ENCODE peak calls at places on chromosomes 3 and 15, in seven cellular contexts. One of them, this sample, is unnamed. For H3K4me1, the result is how much of the 10 kb centered on the place peaks cover.

GRCh38 chr15:63986751-63987341 is 59.4 kb downstream of the DAPK2 start:
- DNase-seq in fibroblast of lung: no peak
- DNase-seq in GM12878: peak
- DNase-seq in right lobe of liver: no peak
- DNase-seq in mesendoderm: no peak
- DNase-seq in mammary epithelial cell: no peak
- DNase-seq in GM23248: peak
- DNase-seq in this sample: no peak

GRCh38 chr15:87609474-87609873 is 647.1 kb downstream of the NTRK3 start:
- DNase-seq in GM23248: peak
- DNase-seq in GM12878: no peak
- DNase-seq in right lobe of liver: no peak
- DNase-seq in mammary epithelial cell: peak
- DNase-seq in mesendoderm: no peak
- DNase-seq in fibroblast of lung: peak
- DNase-seq in this sample: peak

GRCh38 chr15:44261007-44261706 is 27.4 kb upstream of the GOLM2 start:
- DNase-seq in GM12878: no peak
- DNase-seq in GM23248: no peak
- DNase-seq in fibroblast of lung: no peak
- DNase-seq in mammary epithelial cell: peak
- DNase-seq in mesendoderm: peak
- DNase-seq in right lobe of liver: no peak
- DNase-seq in this sample: no peak

GRCh38 chr3:4147719-4148118 is 155.4 kb upstream of the SETMAR start:
- DNase-seq in fibroblast of lung: no peak
- DNase-seq in GM12878: no peak
- DNase-seq in mesendoderm: no peak
- DNase-seq in GM23248: no peak
- DNase-seq in right lobe of liver: no peak
- DNase-seq in mammary epithelial cell: no peak
- DNase-seq in this sample: no peak

GRCh38 chr15:65305776-65306175 is 1.3 kb downstream of the RNU5B-1 start:
- DNase-seq in fibroblast of lung: no peak
- DNase-seq in GM12878: no peak
- DNase-seq in mesendoderm: no peak
- DNase-seq in mammary epithelial cell: peak
- DNase-seq in right lobe of liver: peak
- DNase-seq in GM23248: no peak
- DNase-seq in this sample: no peak

GRCh38 chr3:116423945-116424344 is 21.3 kb downstream of the LSAMP start:
- DNase-seq in fibroblast of lung: peak
- DNase-seq in right lobe of liver: no peak
- DNase-seq in mesendoderm: no peak
- DNase-seq in GM23248: peak
- DNase-seq in GM12878: no peak
- DNase-seq in mammary epithelial cell: no peak
- DNase-seq in this sample: no peak

GRCh38 chr15:50685976-50686467 is 575 bp downstream of the TRPM7 start:
- DNase-seq in mesendoderm: peak
- DNase-seq in GM23248: peak
- DNase-seq in fibroblast of lung: peak
- DNase-seq in GM12878: peak
- DNase-seq in right lobe of liver: peak
- DNase-seq in mammary epithelial cell: peak
- DNase-seq in this sample: peak

GRCh38 chr3:182567666-182568065 is 225.6 kb upstream of the ATP11B start:
- DNase-seq in mesendoderm: peak
- DNase-seq in GM23248: no peak
- DNase-seq in mammary epithelial cell: peak
- DNase-seq in GM12878: no peak
- DNase-seq in right lobe of liver: no peak
- DNase-seq in fibroblast of lung: no peak
- DNase-seq in this sample: peak

GRCh38 chr15:41689834-41690233 is 29.6 kb downstream of the MGA start:
- DNase-seq in fibroblast of lung: peak
- DNase-seq in right lobe of liver: no peak
- DNase-seq in GM12878: no peak
- DNase-seq in mesendoderm: no peak
- DNase-seq in GM23248: peak
- DNase-seq in mammary epithelial cell: no peak
- DNase-seq in this sample: no peak

GRCh38 chr3:170058127-170058526 is 20.3 kb downstream of the GPR160 start:
- DNase-seq in right lobe of liver: no peak
- DNase-seq in fibroblast of lung: no peak
- DNase-seq in mammary epithelial cell: no peak
- DNase-seq in GM12878: no peak
- DNase-seq in GM23248: no peak
- DNase-seq in mesendoderm: no peak
- DNase-seq in this sample: no peak

GRCh38 chr3:54433846-54434245 is 311.5 kb downstream of the CACNA2D3 start:
- DNase-seq in GM23248: no peak
- DNase-seq in GM12878: no peak
- DNase-seq in mesendoderm: peak
- DNase-seq in right lobe of liver: no peak
- DNase-seq in mammary epithelial cell: peak
- DNase-seq in fibroblast of lung: no peak
- DNase-seq in this sample: peak

GRCh38 chr3:48597408-48597800 is 2.3 kb upstream of the COL7A1 start:
- DNase-seq in fibroblast of lung: no peak
- DNase-seq in right lobe of liver: no peak
- DNase-seq in GM23248: no peak
- DNase-seq in mesendoderm: no peak
- DNase-seq in mammary epithelial cell: no peak
- DNase-seq in GM12878: no peak
- DNase-seq in this sample: no peak

GRCh38 chr3:48595526-48596121 is 495 bp upstream of the COL7A1 start:
- DNase-seq in fibroblast of lung: peak
- DNase-seq in GM23248: peak
- DNase-seq in mammary epithelial cell: peak
- DNase-seq in GM12878: no peak
- DNase-seq in right lobe of liver: no peak
- DNase-seq in mesendoderm: peak
- DNase-seq in this sample: peak

GRCh38 chr3:48598323-48599076 is 3.4 kb upstream of the COL7A1 start:
- DNase-seq in mesendoderm: peak
- DNase-seq in mammary epithelial cell: peak
- DNase-seq in GM23248: peak
- DNase-seq in GM12878: no peak
- DNase-seq in fibroblast of lung: peak
- DNase-seq in right lobe of liver: no peak
- DNase-seq in this sample: peak

GRCh38 chr3:48596157-48596556 is 1.0 kb upstream of the COL7A1 start:
- DNase-seq in right lobe of liver: no peak
- DNase-seq in mammary epithelial cell: no peak
- DNase-seq in fibroblast of lung: no peak
- DNase-seq in GM12878: no peak
- DNase-seq in mesendoderm: no peak
- DNase-seq in GM23248: no peak
- DNase-seq in this sample: no peak

GRCh38 chr3:48596676-48597407 is 1.7 kb upstream of the COL7A1 start:
- DNase-seq in mesendoderm: no peak
- DNase-seq in fibroblast of lung: no peak
- DNase-seq in right lobe of liver: no peak
- DNase-seq in GM12878: no peak
- DNase-seq in mammary epithelial cell: no peak
- DNase-seq in GM23248: no peak
- DNase-seq in this sample: no peak
- H3K4me1 ChIP-seq in mesendoderm: under half
- H3K4me1 ChIP-seq in fibroblast of lung: under half
- H3K4me1 ChIP-seq in right lobe of liver: under half
- H3K4me1 ChIP-seq in GM12878: under half
- H3K4me1 ChIP-seq in mammary epithelial cell: half or more
- H3K4me1 ChIP-seq in GM23248: half or more
- H3K4me1 ChIP-seq in this sample: under half

GRCh38 chr15:74851960-74852359 is 9.0 kb upstream of the ULK3 start:
- DNase-seq in right lobe of liver: no peak
- DNase-seq in mammary epithelial cell: no peak
- DNase-seq in GM12878: no peak
- DNase-seq in mesendoderm: no peak
- DNase-seq in fibroblast of lung: no peak
- DNase-seq in GM23248: no peak
- DNase-seq in this sample: no peak
- H3K4me1 ChIP-seq in right lobe of liver: under half
- H3K4me1 ChIP-seq in mammary epithelial cell: under half
- H3K4me1 ChIP-seq in GM12878: under half
- H3K4me1 ChIP-seq in mesendoderm: under half
- H3K4me1 ChIP-seq in fibroblast of lung: under half
- H3K4me1 ChIP-seq in GM23248: under half
- H3K4me1 ChIP-seq in this sample: under half

DNA sequence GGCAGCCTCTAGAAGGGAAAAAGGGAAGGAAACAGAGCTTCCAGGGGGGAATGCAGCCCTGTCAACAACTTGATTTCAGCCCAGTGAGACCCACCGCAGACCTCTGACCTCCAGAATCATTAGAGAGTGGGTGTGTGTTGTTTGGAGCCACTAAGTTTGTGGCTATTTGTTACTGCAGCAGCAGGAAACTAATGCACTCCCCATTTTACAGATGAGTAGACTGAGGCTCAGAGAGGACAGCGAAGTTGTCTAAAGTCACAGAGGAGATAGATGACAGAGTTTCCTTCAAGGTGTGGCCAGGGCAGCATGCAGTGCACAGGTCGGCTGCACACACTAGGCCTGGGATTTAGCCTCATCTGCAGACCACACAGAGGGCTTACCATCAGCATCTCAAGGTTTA is 81.8 kb upstream of the ALDH1L1 start:
- DNase-seq in mammary epithelial cell: no peak
- DNase-seq in GM23248: no peak
- DNase-seq in GM12878: no peak
- DNase-seq in right lobe of liver: no peak
- DNase-seq in fibroblast of lung: no peak
- DNase-seq in mesendoderm: no peak
- DNase-seq in this sample: no peak
- H3K4me1 ChIP-seq in mammary epithelial cell: under half
- H3K4me1 ChIP-seq in GM23248: under half
- H3K4me1 ChIP-seq in GM12878: under half
- H3K4me1 ChIP-seq in right lobe of liver: under half
- H3K4me1 ChIP-seq in fibroblast of lung: under half
- H3K4me1 ChIP-seq in mesendoderm: under half
- H3K4me1 ChIP-seq in this sample: under half

GRCh38 chr3:129558772-129559564 is 16.0 kb downstream of the H1-8 start:
- DNase-seq in right lobe of liver: no peak
- DNase-seq in mesendoderm: peak
- DNase-seq in mammary epithelial cell: no peak
- DNase-seq in GM23248: peak
- DNase-seq in fibroblast of lung: peak
- DNase-seq in GM12878: no peak
- DNase-seq in this sample: peak
- H3K4me1 ChIP-seq in right lobe of liver: under half
- H3K4me1 ChIP-seq in mesendoderm: under half
- H3K4me1 ChIP-seq in mammary epithelial cell: under half
- H3K4me1 ChIP-seq in GM23248: under half
- H3K4me1 ChIP-seq in fibroblast of lung: under half
- H3K4me1 ChIP-seq in GM12878: under half
- H3K4me1 ChIP-seq in this sample: half or more

DNA sequence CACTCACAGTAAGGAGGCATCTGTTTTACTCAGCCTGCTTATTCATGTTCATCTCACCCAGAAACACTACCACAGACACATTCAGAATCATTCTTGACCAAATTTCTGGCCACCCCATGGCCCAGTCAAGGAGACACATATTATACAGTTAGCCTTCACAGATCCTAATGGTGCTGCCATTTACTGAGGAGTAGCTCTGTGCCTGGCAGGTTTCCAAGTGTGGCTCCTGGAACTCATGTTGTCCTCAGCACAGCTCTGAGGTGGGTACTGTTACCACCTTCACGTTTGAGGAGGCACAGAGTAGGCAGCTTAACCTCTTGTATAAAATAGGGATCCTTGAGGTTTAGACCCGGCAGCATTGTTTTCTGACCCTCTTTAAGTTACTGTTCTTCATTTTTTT is 3.8 kb downstream of the TRAK1 start:
- DNase-seq in fibroblast of lung: no peak
- DNase-seq in GM23248: no peak
- DNase-seq in GM12878: no peak
- DNase-seq in right lobe of liver: no peak
- DNase-seq in mesendoderm: no peak
- DNase-seq in mammary epithelial cell: no peak
- DNase-seq in this sample: no peak
- H3K4me1 ChIP-seq in fibroblast of lung: under half
- H3K4me1 ChIP-seq in GM23248: half or more
- H3K4me1 ChIP-seq in GM12878: half or more
- H3K4me1 ChIP-seq in right lobe of liver: under half
- H3K4me1 ChIP-seq in mesendoderm: under half
- H3K4me1 ChIP-seq in mammary epithelial cell: under half
- H3K4me1 ChIP-seq in this sample: under half

DNA sequence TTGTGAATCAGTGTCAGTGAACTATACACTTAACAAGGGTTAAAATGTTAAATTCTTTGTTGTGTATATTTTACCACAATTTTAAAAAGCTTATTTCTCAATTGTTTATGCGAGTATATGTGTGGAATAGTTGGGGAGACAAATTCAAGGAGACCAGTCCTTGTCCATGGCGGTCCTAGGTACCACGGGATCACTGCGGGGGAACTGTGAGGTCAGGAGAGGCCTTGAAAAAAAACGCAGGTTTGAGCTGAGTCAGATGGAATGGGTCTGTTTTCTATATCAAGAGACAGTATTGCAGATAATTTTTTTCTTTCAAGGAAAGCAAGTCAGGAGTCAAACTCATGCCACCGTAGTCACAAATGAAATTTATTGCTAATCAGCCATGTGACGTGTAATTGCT is 18.5 kb downstream of the IGF1R start:
- DNase-seq in right lobe of liver: no peak
- DNase-seq in GM23248: no peak
- DNase-seq in fibroblast of lung: no peak
- DNase-seq in GM12878: no peak
- DNase-seq in mammary epithelial cell: no peak
- DNase-seq in mesendoderm: no peak
- DNase-seq in this sample: no peak
- H3K4me1 ChIP-seq in right lobe of liver: under half
- H3K4me1 ChIP-seq in GM23248: under half
- H3K4me1 ChIP-seq in fibroblast of lung: under half
- H3K4me1 ChIP-seq in GM12878: under half
- H3K4me1 ChIP-seq in mammary epithelial cell: half or more
- H3K4me1 ChIP-seq in mesendoderm: under half
- H3K4me1 ChIP-seq in this sample: under half

This sample was measured in hepatocyte.